ENCODE peak calls at places on chromosomes 12 and 14, in ten cellular contexts. One of them, this sample, is unnamed.

GRCh38 chr12:67449591-67450052 is 180.5 kb downstream of the CAND1 start:
- DNase-seq in sigmoid colon: no peak
- DNase-seq in cardiac muscle cell: no peak
- DNase-seq in esophagus squamous epithelium: no peak
- DNase-seq in aorta: no peak
- DNase-seq in naive thymus-derived CD4-positive, alpha-beta T cell: peak; percentile 35
- DNase-seq in heart left ventricle: no peak
- DNase-seq in gastrocnemius medialis: no peak
- DNase-seq in Peyer's patch: no peak
- DNase-seq in pancreas: no peak
- DNase-seq in this sample: no peak

GRCh38 chr12:27807063-27807703 is 27.1 kb upstream of the MANSC4 start:
- DNase-seq in esophagus squamous epithelium: no peak
- DNase-seq in pancreas: no peak
- DNase-seq in heart left ventricle: no peak
- DNase-seq in cardiac muscle cell: no peak
- DNase-seq in naive thymus-derived CD4-positive, alpha-beta T cell: no peak
- DNase-seq in gastrocnemius medialis: no peak
- DNase-seq in aorta: no peak
- DNase-seq in Peyer's patch: no peak
- DNase-seq in sigmoid colon: no peak
- DNase-seq in this sample: no peak

GRCh38 chr14:102221026-102221425 is 81.3 kb downstream of the WDR20 start:
- DNase-seq in cardiac muscle cell: no peak
- DNase-seq in heart left ventricle: no peak
- DNase-seq in sigmoid colon: no peak
- DNase-seq in Peyer's patch: no peak
- DNase-seq in naive thymus-derived CD4-positive, alpha-beta T cell: no peak
- DNase-seq in esophagus squamous epithelium: no peak
- DNase-seq in aorta: no peak
- DNase-seq in gastrocnemius medialis: no peak
- DNase-seq in pancreas: peak; percentile 14
- DNase-seq in this sample: no peak

GRCh38 chr12:53623526-53623925 is 2.7 kb downstream of the ATF7 start:
- DNase-seq in pancreas: no peak
- DNase-seq in sigmoid colon: no peak
- DNase-seq in cardiac muscle cell: no peak
- DNase-seq in Peyer's patch: no peak
- DNase-seq in aorta: no peak
- DNase-seq in esophagus squamous epithelium: no peak
- DNase-seq in naive thymus-derived CD4-positive, alpha-beta T cell: no peak
- DNase-seq in gastrocnemius medialis: no peak
- DNase-seq in heart left ventricle: no peak
- DNase-seq in this sample: no peak

GRCh38 chr14:59454131-59454530 is 11.0 kb downstream of the GPR135 start:
- DNase-seq in heart left ventricle: no peak
- DNase-seq in pancreas: no peak
- DNase-seq in gastrocnemius medialis: no peak
- DNase-seq in cardiac muscle cell: no peak
- DNase-seq in naive thymus-derived CD4-positive, alpha-beta T cell: no peak
- DNase-seq in sigmoid colon: no peak
- DNase-seq in esophagus squamous epithelium: no peak
- DNase-seq in Peyer's patch: no peak
- DNase-seq in aorta: peak; percentile 52
- DNase-seq in this sample: no peak

GRCh38 chr12:77324416-77324762 is 259.0 kb upstream of the E2F7 start:
- DNase-seq in cardiac muscle cell: no peak
- DNase-seq in heart left ventricle: no peak
- DNase-seq in esophagus squamous epithelium: no peak
- DNase-seq in naive thymus-derived CD4-positive, alpha-beta T cell: no peak
- DNase-seq in sigmoid colon: no peak
- DNase-seq in gastrocnemius medialis: no peak
- DNase-seq in pancreas: no peak
- DNase-seq in aorta: no peak
- DNase-seq in Peyer's patch: no peak
- DNase-seq in this sample: no peak

GRCh38 chr12:89016970-89017778 is 335.1 kb downstream of the DUSP6 start:
- DNase-seq in sigmoid colon: peak; percentile 61
- DNase-seq in cardiac muscle cell: peak; percentile 83
- DNase-seq in naive thymus-derived CD4-positive, alpha-beta T cell: peak; percentile 61
- DNase-seq in heart left ventricle: peak; percentile 19
- DNase-seq in aorta: peak; percentile 42
- DNase-seq in Peyer's patch: no peak
- DNase-seq in gastrocnemius medialis: no peak
- DNase-seq in esophagus squamous epithelium: no peak
- DNase-seq in pancreas: no peak
- DNase-seq in this sample: peak; percentile 42

GRCh38 chr12:54759751-54760150 is 94.6 kb upstream of the MUCL1 start:
- DNase-seq in sigmoid colon: no peak
- DNase-seq in cardiac muscle cell: peak; percentile 24
- DNase-seq in heart left ventricle: no peak
- DNase-seq in gastrocnemius medialis: no peak
- DNase-seq in esophagus squamous epithelium: no peak
- DNase-seq in Peyer's patch: no peak
- DNase-seq in pancreas: no peak
- DNase-seq in naive thymus-derived CD4-positive, alpha-beta T cell: peak; percentile 45
- DNase-seq in aorta: no peak
- DNase-seq in this sample: no peak

GRCh38 chr12:89775336-89776005 is 66.8 kb upstream of the ATP2B1 start:
- DNase-seq in esophagus squamous epithelium: no peak
- DNase-seq in aorta: no peak
- DNase-seq in gastrocnemius medialis: no peak
- DNase-seq in naive thymus-derived CD4-positive, alpha-beta T cell: no peak
- DNase-seq in Peyer's patch: no peak
- DNase-seq in cardiac muscle cell: peak; percentile 33
- DNase-seq in heart left ventricle: no peak
- DNase-seq in sigmoid colon: no peak
- DNase-seq in pancreas: no peak
- DNase-seq in this sample: no peak

GRCh38 chr14:77002889-77003288 is 25.6 kb downstream of the IRF2BPL start:
- DNase-seq in pancreas: no peak
- DNase-seq in Peyer's patch: no peak
- DNase-seq in esophagus squamous epithelium: no peak
- DNase-seq in gastrocnemius medialis: no peak
- DNase-seq in cardiac muscle cell: no peak
- DNase-seq in sigmoid colon: no peak
- DNase-seq in naive thymus-derived CD4-positive, alpha-beta T cell: no peak
- DNase-seq in heart left ventricle: no peak
- DNase-seq in aorta: no peak
- DNase-seq in this sample: no peak

GRCh38 chr14:44962573-44963528 is 861 bp downstream of the TOGARAM1 start:
- DNase-seq in heart left ventricle: peak; percentile 59
- DNase-seq in naive thymus-derived CD4-positive, alpha-beta T cell: no peak
- DNase-seq in pancreas: peak; percentile 82
- DNase-seq in Peyer's patch: no peak
- DNase-seq in cardiac muscle cell: peak; percentile 56
- DNase-seq in aorta: peak; percentile 77
- DNase-seq in gastrocnemius medialis: peak; percentile 32
- DNase-seq in sigmoid colon: peak; percentile 87
- DNase-seq in esophagus squamous epithelium: no peak
- DNase-seq in this sample: peak; percentile 73

GRCh38 chr14:102451064-102451352 is 58.6 kb downstream of the ANKRD9 start:
- DNase-seq in aorta: no peak
- DNase-seq in sigmoid colon: peak; percentile 48
- DNase-seq in heart left ventricle: peak; percentile 34
- DNase-seq in pancreas: no peak
- DNase-seq in esophagus squamous epithelium: no peak
- DNase-seq in Peyer's patch: no peak
- DNase-seq in naive thymus-derived CD4-positive, alpha-beta T cell: no peak
- DNase-seq in gastrocnemius medialis: peak; percentile 84
- DNase-seq in cardiac muscle cell: no peak
- DNase-seq in this sample: no peak

GRCh38 chr14:95811813-95812212 is 64.8 kb upstream of the TUNAR start:
- DNase-seq in pancreas: no peak
- DNase-seq in Peyer's patch: no peak
- DNase-seq in heart left ventricle: no peak
- DNase-seq in naive thymus-derived CD4-positive, alpha-beta T cell: no peak
- DNase-seq in aorta: no peak
- DNase-seq in gastrocnemius medialis: no peak
- DNase-seq in esophagus squamous epithelium: no peak
- DNase-seq in cardiac muscle cell: no peak
- DNase-seq in sigmoid colon: no peak
- DNase-seq in this sample: no peak

GRCh38 chr12:67453181-67453580 is 184.0 kb downstream of the CAND1 start:
- DNase-seq in cardiac muscle cell: no peak
- DNase-seq in sigmoid colon: no peak
- DNase-seq in esophagus squamous epithelium: no peak
- DNase-seq in naive thymus-derived CD4-positive, alpha-beta T cell: no peak
- DNase-seq in Peyer's patch: no peak
- DNase-seq in aorta: no peak
- DNase-seq in heart left ventricle: no peak
- DNase-seq in gastrocnemius medialis: no peak
- DNase-seq in pancreas: no peak
- DNase-seq in this sample: no peak

GRCh38 chr14:24367506-24368214 is at the start of gene NFATC4:
- DNase-seq in Peyer's patch: peak; percentile 64
- DNase-seq in heart left ventricle: peak; percentile 86
- DNase-seq in naive thymus-derived CD4-positive, alpha-beta T cell: peak; percentile 2
- DNase-seq in sigmoid colon: peak; percentile 95
- DNase-seq in aorta: peak; percentile 83
- DNase-seq in pancreas: no peak
- DNase-seq in esophagus squamous epithelium: no peak
- DNase-seq in cardiac muscle cell: peak; percentile 93
- DNase-seq in gastrocnemius medialis: peak; percentile 49
- DNase-seq in this sample: no peak

GRCh38 chr14:24368215-24368561 is 204 bp downstream of the NFATC4 start:
- DNase-seq in Peyer's patch: no peak
- DNase-seq in heart left ventricle: no peak
- DNase-seq in pancreas: peak; percentile 69
- DNase-seq in aorta: no peak
- DNase-seq in sigmoid colon: no peak
- DNase-seq in cardiac muscle cell: no peak
- DNase-seq in esophagus squamous epithelium: no peak
- DNase-seq in naive thymus-derived CD4-positive, alpha-beta T cell: no peak
- DNase-seq in gastrocnemius medialis: no peak
- DNase-seq in this sample: no peak

GRCh38 chr14:24365600-24366374 is 2.2 kb upstream of the NFATC4 start:
- DNase-seq in sigmoid colon: peak; percentile 95
- DNase-seq in pancreas: peak; percentile 92
- DNase-seq in heart left ventricle: peak; percentile 87
- DNase-seq in aorta: peak; percentile 92
- DNase-seq in Peyer's patch: peak; percentile 85
- DNase-seq in naive thymus-derived CD4-positive, alpha-beta T cell: peak; percentile 56
- DNase-seq in gastrocnemius medialis: peak; percentile 59
- DNase-seq in cardiac muscle cell: peak; percentile 93
- DNase-seq in esophagus squamous epithelium: no peak
- DNase-seq in this sample: no peak

GRCh38 chr14:24366375-24366663 is 1.7 kb upstream of the NFATC4 start:
- DNase-seq in sigmoid colon: no peak
- DNase-seq in naive thymus-derived CD4-positive, alpha-beta T cell: peak; percentile 23
- DNase-seq in esophagus squamous epithelium: no peak
- DNase-seq in pancreas: no peak
- DNase-seq in heart left ventricle: no peak
- DNase-seq in Peyer's patch: no peak
- DNase-seq in cardiac muscle cell: no peak
- DNase-seq in gastrocnemius medialis: no peak
- DNase-seq in aorta: no peak
- DNase-seq in this sample: no peak

DNA sequence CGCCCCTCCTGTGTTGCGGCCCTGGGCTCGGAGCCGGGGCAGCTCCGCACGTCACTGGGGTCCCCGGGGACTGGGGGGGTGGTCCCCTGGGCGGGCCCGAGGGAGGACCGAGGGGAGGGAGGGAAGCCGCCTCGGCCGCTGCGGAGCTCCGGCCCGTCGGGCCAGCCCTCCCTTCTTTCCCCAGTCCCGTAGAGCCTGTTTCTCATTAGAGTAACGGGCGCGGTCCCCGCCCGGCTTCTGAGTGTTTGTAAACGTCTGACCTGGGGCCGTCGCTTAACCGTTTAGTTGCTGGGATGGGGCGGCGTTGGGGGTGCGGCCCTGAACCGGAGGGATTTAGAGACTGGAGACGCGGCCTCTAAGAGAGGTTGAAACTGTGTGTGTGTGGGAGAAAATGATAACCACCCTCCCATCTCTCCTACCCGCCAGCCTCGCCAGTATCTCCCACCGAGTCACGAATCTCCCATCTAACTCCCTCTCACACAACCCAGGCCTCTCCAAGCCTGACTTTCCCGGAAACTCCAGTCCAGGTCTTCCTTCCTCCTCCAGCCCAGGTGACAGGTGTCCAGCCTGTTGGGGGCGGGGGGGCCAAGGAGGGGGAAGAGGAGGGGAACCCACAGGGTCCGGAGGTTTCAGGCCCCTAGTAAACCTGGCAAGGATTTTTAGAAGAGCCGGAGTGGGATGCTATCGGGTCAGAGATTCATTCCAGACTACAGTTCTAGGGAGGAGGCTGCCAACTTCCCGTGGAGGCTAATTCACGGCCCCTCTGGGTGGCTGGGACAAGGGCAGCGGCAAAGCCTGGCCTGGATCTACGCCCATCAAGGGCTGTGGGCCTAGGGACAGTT is 1.1 kb upstream of the NFATC4 start:
- DNase-seq in heart left ventricle: peak; percentile 93
- DNase-seq in esophagus squamous epithelium: peak; percentile 30
- DNase-seq in pancreas: peak; percentile 93
- DNase-seq in aorta: peak; percentile 94
- DNase-seq in Peyer's patch: peak; percentile 89
- DNase-seq in naive thymus-derived CD4-positive, alpha-beta T cell: peak; percentile 21
- DNase-seq in sigmoid colon: peak; percentile 96
- DNase-seq in cardiac muscle cell: peak; percentile 96
- DNase-seq in gastrocnemius medialis: peak; percentile 58
- DNase-seq in this sample: peak; percentile 80
- H3K4me3 ChIP-seq in heart left ventricle: peak overlapping the region; percentile 71
- H3K4me3 ChIP-seq in esophagus squamous epithelium: peak overlapping the region; percentile 62
- H3K4me3 ChIP-seq in pancreas: peak overlapping the region; percentile 28
- H3K4me3 ChIP-seq in aorta: peak overlapping the region; percentile 24
- H3K4me3 ChIP-seq in Peyer's patch: peak overlapping the region; percentile 38
- H3K4me3 ChIP-seq in naive thymus-derived CD4-positive, alpha-beta T cell: peak overlapping the region; percentile 43
- H3K4me3 ChIP-seq in sigmoid colon: peak overlapping the region; percentile 69
- H3K4me3 ChIP-seq in cardiac muscle cell: peak overlapping the region; percentile 79
- H3K4me3 ChIP-seq in gastrocnemius medialis: peak overlapping the region; percentile 44
- H3K4me3 ChIP-seq in this sample: peak overlapping the region; percentile 16

GRCh38 chr12:32566663-32567634 is 112.2 kb upstream of the DNM1L start:
- DNase-seq in sigmoid colon: no peak
- DNase-seq in heart left ventricle: no peak
- DNase-seq in pancreas: no peak
- DNase-seq in gastrocnemius medialis: no peak
- DNase-seq in aorta: no peak
- DNase-seq in cardiac muscle cell: no peak
- DNase-seq in naive thymus-derived CD4-positive, alpha-beta T cell: no peak
- DNase-seq in esophagus squamous epithelium: no peak
- DNase-seq in Peyer's patch: no peak
- DNase-seq in this sample: no peak
- H3K27ac ChIP-seq in sigmoid colon: no peak overlapping the region
- H3K27ac ChIP-seq in heart left ventricle: peak overlapping the region; percentile 33
- H3K27ac ChIP-seq in pancreas: peak overlapping the region; percentile 27
- H3K27ac ChIP-seq in gastrocnemius medialis: peak overlapping the region; percentile 61
- H3K27ac ChIP-seq in aorta: no peak overlapping the region
- H3K27ac ChIP-seq in cardiac muscle cell: peak overlapping the region; percentile 58
- H3K27ac ChIP-seq in naive thymus-derived CD4-positive, alpha-beta T cell: no peak overlapping the region
- H3K27ac ChIP-seq in esophagus squamous epithelium: peak overlapping the region; percentile 35
- H3K27ac ChIP-seq in Peyer's patch: no peak overlapping the region
- H3K27ac ChIP-seq in this sample: peak overlapping the region; percentile 87

GRCh38 chr14:69666698-69667211 is 55.4 kb downstream of the SUSD6 start:
- DNase-seq in esophagus squamous epithelium: no peak
- DNase-seq in cardiac muscle cell: no peak
- DNase-seq in aorta: no peak
- DNase-seq in heart left ventricle: no peak
- DNase-seq in naive thymus-derived CD4-positive, alpha-beta T cell: no peak
- DNase-seq in pancreas: no peak
- DNase-seq in gastrocnemius medialis: no peak
- DNase-seq in Peyer's patch: no peak
- DNase-seq in sigmoid colon: no peak
- DNase-seq in this sample: no peak
- H3K4me3 ChIP-seq in esophagus squamous epithelium: no peak overlapping the region
- H3K4me3 ChIP-seq in cardiac muscle cell: no peak overlapping the region
- H3K4me3 ChIP-seq in aorta: no peak overlapping the region
- H3K4me3 ChIP-seq in heart left ventricle: no peak overlapping the region
- H3K4me3 ChIP-seq in naive thymus-derived CD4-positive, alpha-beta T cell: no peak overlapping the region
- H3K4me3 ChIP-seq in pancreas: no peak overlapping the region
- H3K4me3 ChIP-seq in gastrocnemius medialis: no peak overlapping the region
- H3K4me3 ChIP-seq in Peyer's patch: no peak overlapping the region
- H3K4me3 ChIP-seq in sigmoid colon: no peak overlapping the region
- H3K4me3 ChIP-seq in this sample: no peak overlapping the region

GRCh38 chr12:47799357-47799955 is 20.2 kb downstream of the HDAC7 start:
- DNase-seq in heart left ventricle: peak; percentile 72
- DNase-seq in pancreas: no peak
- DNase-seq in sigmoid colon: peak; percentile 88
- DNase-seq in aorta: peak; percentile 88
- DNase-seq in naive thymus-derived CD4-positive, alpha-beta T cell: no peak
- DNase-seq in cardiac muscle cell: no peak
- DNase-seq in Peyer's patch: no peak
- DNase-seq in gastrocnemius medialis: peak; percentile 83
- DNase-seq in esophagus squamous epithelium: no peak
- DNase-seq in this sample: no peak
- H3K27ac ChIP-seq in heart left ventricle: peak overlapping the region; percentile 69
- H3K27ac ChIP-seq in pancreas: no peak overlapping the region
- H3K27ac ChIP-seq in sigmoid colon: peak overlapping the region; percentile 99
- H3K27ac ChIP-seq in aorta: peak overlapping the region; percentile 34
- H3K27ac ChIP-seq in naive thymus-derived CD4-positive, alpha-beta T cell: peak overlapping the region; percentile 22
- H3K27ac ChIP-seq in cardiac muscle cell: no peak overlapping the region
- H3K27ac ChIP-seq in Peyer's patch: no peak overlapping the region
- H3K27ac ChIP-seq in gastrocnemius medialis: peak overlapping the region; percentile 81
- H3K27ac ChIP-seq in esophagus squamous epithelium: peak overlapping the region; percentile 82
- H3K27ac ChIP-seq in this sample: no peak overlapping the region